ENCODE peak calls at places on chromosome 15, in nine cellular contexts. A, F, C, K, G, V, Q, R and U are unnamed samples. For H3K36me3, the result is how much of the 10 kb centered on the place peaks cover.

GRCh38 chr15:90698629-90699028 is 18.5 kb upstream of the BLM start:
- DNase-seq in Q (no peak), A (peak), F (no peak), G (no peak), V (no peak), C (no peak), K (no peak), R (no peak), U (no peak)

GRCh38 chr15:69786136-69786701 is 311.5 kb downstream of the TLE3 start:
- DNase-seq in C (no peak), K (no peak), F (no peak), R (no peak), Q (no peak), A (no peak), G (no peak), V (no peak), U (no peak)

GRCh38 chr15:97717806-97718205 is 242.7 kb upstream of the ARRDC4 start:
- DNase-seq in G (no peak), K (no peak), V (no peak), C (no peak), F (no peak), Q (no peak), A (no peak), R (no peak), U (no peak)

GRCh38 chr15:50028323-50028722 is 90.7 kb downstream of the ATP8B4 start:
- DNase-seq in F (no peak), K (no peak), C (peak), R (no peak), G (no peak), Q (no peak), A (no peak), V (no peak), U (no peak)

GRCh38 chr15:90947577-90948357 is 6.9 kb upstream of the RCCD1 start:
- DNase-seq in V (no peak), F (no peak), Q (no peak), K (no peak), R (no peak), C (no peak), G (no peak), A (no peak), U (no peak)

GRCh38 chr15:77454956-77455355 is 34.3 kb downstream of the HMG20A start:
- DNase-seq in K (peak), V (no peak), C (no peak), A (no peak), R (no peak), G (no peak), Q (no peak), F (no peak), U (no peak)

GRCh38 chr15:50096158-50096821 is 22.7 kb downstream of the ATP8B4 start:
- DNase-seq in Q (no peak), R (no peak), G (no peak), C (no peak), F (no peak), A (no peak), V (no peak), K (no peak), U (no peak)

GRCh38 chr15:77830041-77830440 is 197.3 kb upstream of the LINGO1 start:
- DNase-seq in K (peak), R (no peak), Q (no peak), F (peak), C (no peak), G (peak), V (no peak), A (no peak), U (no peak)

GRCh38 chr15:45441036-45441435 is 62.7 kb upstream of the GATM start:
- DNase-seq in Q (no peak), C (no peak), G (no peak), V (no peak), A (no peak), R (no peak), K (no peak), F (no peak), U (no peak)

GRCh38 chr15:73821181-73821580 is 52.2 kb upstream of the TBC1D21 start:
- DNase-seq in G (no peak), V (no peak), A (no peak), F (peak), R (no peak), K (no peak), C (peak), Q (no peak), U (no peak)

GRCh38 chr15:40252438-40253178 is 13.7 kb downstream of the PAK6 start:
- DNase-seq in C (no peak), R (peak), V (no peak), G (peak), Q (no peak), K (peak), F (peak), A (peak), U (no peak)

GRCh38 chr15:38266247-38266996 is 13.8 kb downstream of the SPRED1 start:
- DNase-seq in K (peak), V (no peak), G (no peak), A (no peak), R (no peak), C (no peak), F (peak), Q (no peak), U (no peak)

GRCh38 chr15:69845159-69845558 is 252.6 kb downstream of the TLE3 start:
- DNase-seq in V (no peak), C (no peak), A (no peak), G (no peak), K (no peak), Q (no peak), R (no peak), F (no peak), U (no peak)

GRCh38 chr15:99674279-99674678 is 59.0 kb downstream of the LYSMD4 start:
- DNase-seq in Q (no peak), A (no peak), G (no peak), C (no peak), F (no peak), V (no peak), R (no peak), K (no peak), U (no peak)
- H3K4me3 ChIP-seq in Q (no peak), A (no peak), G (no peak), C (no peak), F (no peak), V (no peak), R (no peak), K (no peak), U (no peak)

DNA sequence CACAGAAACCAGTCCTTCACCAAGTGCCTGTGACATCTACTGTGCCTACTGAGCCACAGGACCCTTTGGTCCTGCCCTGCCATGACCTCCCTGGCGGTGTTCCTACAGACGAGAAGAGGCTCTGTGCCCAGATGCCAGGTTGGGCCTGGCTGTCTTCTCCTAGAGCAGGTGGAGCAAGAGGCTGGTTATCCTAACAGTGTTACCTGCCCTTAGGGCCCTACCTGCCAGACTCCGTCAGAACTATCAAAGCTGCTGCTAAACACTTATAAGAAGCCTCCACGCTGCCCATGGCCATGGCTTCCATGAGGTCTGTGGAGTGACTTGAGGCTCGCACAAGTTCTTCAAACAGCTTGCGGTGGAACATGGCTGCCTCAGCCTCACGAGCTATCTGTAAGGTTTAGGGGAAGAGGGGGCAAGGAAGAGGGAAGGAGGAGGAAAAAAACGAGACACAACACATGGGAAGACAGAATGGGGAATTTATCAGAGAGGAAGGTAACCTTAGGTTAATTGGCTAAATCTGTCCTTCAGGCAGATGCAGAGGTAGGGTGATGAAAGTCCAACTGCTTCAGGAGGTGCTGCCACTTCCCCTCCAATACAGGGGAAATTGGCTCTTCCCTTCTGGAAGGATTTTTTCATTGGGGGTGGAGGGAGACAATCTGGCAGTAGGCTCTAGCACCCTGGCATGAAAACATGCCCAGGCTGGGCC is 5.4 kb upstream of the GRAMD2A start:
- DNase-seq in Q (no peak), A (no peak), G (no peak), R (no peak), F (no peak), K (no peak), C (no peak), V (no peak), U (no peak)
- H3K36me3 ChIP-seq in Q (under half), A (half or more), G (half or more), R (half or more), F (half or more), K (half or more), C (half or more), V (under half), U (under half)

GRCh38 chr15:89377042-89377841 is 42.6 kb upstream of the POLG start:
- DNase-seq in V (no peak), Q (no peak), R (no peak), G (no peak), C (no peak), F (peak), A (no peak), K (no peak), U (no peak)
- H3K4me3 ChIP-seq in V (no peak), Q (no peak), R (no peak), G (no peak), C (no peak), F (peak), A (no peak), K (no peak), U (no peak)

DNA sequence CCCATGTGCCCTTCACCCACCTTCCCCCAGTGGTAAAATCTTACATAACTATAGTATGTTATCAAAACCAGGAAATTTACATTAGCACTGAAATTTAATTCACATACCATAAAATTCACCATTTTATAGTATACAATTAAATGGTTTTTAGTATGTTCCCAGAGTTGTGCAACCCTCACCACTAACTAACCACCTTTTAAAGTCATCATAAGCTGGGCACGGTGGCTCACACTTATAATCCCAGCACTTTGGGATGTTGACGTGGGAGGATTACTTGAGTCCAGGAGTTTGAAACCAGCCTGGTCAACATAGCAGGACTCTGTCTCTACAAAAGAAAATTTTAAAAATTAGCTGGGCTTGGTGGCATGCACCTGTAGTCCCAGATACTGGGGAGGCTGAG is 13.7 kb downstream of the FRMD5 start:
- DNase-seq in R (no peak), G (no peak), K (no peak), A (no peak), Q (no peak), C (no peak), F (no peak), V (no peak), U (no peak)
- H3K36me3 ChIP-seq in R (under half), G (under half), K (under half), A (under half), Q (under half), C (under half), F (under half), V (under half), U (under half)

GRCh38 chr15:53115563-53115962 is 325.4 kb upstream of the ONECUT1 start:
- DNase-seq in Q (no peak), K (no peak), C (no peak), F (no peak), V (no peak), G (no peak), R (no peak), A (no peak), U (no peak)
- H3K4me3 ChIP-seq in Q (no peak), K (no peak), C (no peak), F (no peak), V (no peak), G (no peak), R (no peak), A (no peak), U (no peak)

GRCh38 chr15:25066708-25067107 is 111.9 kb downstream of the SNRPN start:
- DNase-seq in A (peak), R (no peak), K (no peak), V (no peak), Q (no peak), G (no peak), F (peak), C (no peak), U (no peak)

GRCh38 chr15:25065876-25066275 is 111.1 kb downstream of the SNRPN start:
- DNase-seq in F (peak), Q (no peak), K (no peak), G (no peak), R (no peak), V (no peak), C (no peak), A (peak), U (peak)

GRCh38 chr15:25070357-25070963 is 115.7 kb downstream of the SNRPN start:
- DNase-seq in A (no peak), V (no peak), Q (no peak), C (no peak), R (no peak), F (peak), K (no peak), G (no peak), U (peak)

GRCh38 chr15:25067725-25068309 is 113.0 kb downstream of the SNRPN start:
- DNase-seq in A (peak), C (no peak), K (no peak), F (peak), R (no peak), G (no peak), Q (no peak), V (no peak), U (no peak)

DNA sequence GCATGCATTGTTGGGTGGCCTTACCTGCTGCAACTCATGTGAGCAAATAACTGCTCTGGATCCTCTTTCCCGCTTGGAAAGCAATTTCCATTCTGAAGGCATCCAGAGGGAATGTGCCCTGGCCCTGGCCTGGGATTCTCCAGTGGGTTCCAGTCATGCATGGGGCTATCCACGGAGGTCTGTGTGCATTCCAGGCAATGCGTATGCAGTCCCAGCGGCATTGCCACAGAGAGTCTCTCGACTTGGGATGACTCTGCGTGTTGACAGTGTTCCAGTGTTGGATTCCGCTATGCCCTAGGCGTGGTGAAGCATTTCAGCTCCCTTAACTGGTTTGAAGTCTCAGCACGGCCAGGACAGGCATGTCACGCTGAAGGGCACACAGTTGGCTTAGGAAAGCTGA is 113.9 kb downstream of the SNRPN start:
- DNase-seq in F (no peak), G (no peak), R (no peak), C (no peak), Q (no peak), V (no peak), A (peak), K (no peak), U (peak)
- H3K36me3 ChIP-seq in F (half or more), G (half or more), R (half or more), C (half or more), Q (under half), V (under half), A (under half), K (under half), U (under half)